ENCODE peak calls at places on chromosomes 2 and 18, in six cellular contexts. One of them, this sample, is unnamed.

GRCh38 chr2:145729993-145730770 is 1210.3 kb upstream of the ZEB2 start:
- DNase-seq in HCT116: no peak
- DNase-seq in heart left ventricle: no peak
- DNase-seq in adrenal gland: no peak
- DNase-seq in esophagus muscularis mucosa: no peak
- DNase-seq in K562: peak; percentile 47
- DNase-seq in this sample: no peak

GRCh38 chr18:3037423-3037915 is 24.5 kb upstream of the LPIN2 start:
- DNase-seq in HCT116: peak; percentile 24
- DNase-seq in heart left ventricle: no peak
- DNase-seq in adrenal gland: no peak
- DNase-seq in esophagus muscularis mucosa: peak; percentile 62
- DNase-seq in K562: peak; percentile 40
- DNase-seq in this sample: peak; percentile 59

GRCh38 chr2:105344704-105345345 is 7.5 kb downstream of the C2orf49 start:
- DNase-seq in HCT116: no peak
- DNase-seq in heart left ventricle: no peak
- DNase-seq in adrenal gland: no peak
- DNase-seq in esophagus muscularis mucosa: no peak
- DNase-seq in K562: no peak
- DNase-seq in this sample: no peak

GRCh38 chr2:85503611-85504433 is 35.1 kb upstream of the MAT2A start:
- DNase-seq in HCT116: no peak
- DNase-seq in heart left ventricle: no peak
- DNase-seq in adrenal gland: no peak
- DNase-seq in esophagus muscularis mucosa: no peak
- DNase-seq in K562: no peak
- DNase-seq in this sample: no peak

GRCh38 chr18:79405781-79406575 is 10.2 kb downstream of the NFATC1 start:
- DNase-seq in HCT116: no peak
- DNase-seq in heart left ventricle: peak; percentile 82
- DNase-seq in adrenal gland: peak; percentile 48
- DNase-seq in esophagus muscularis mucosa: no peak
- DNase-seq in K562: no peak
- DNase-seq in this sample: no peak

GRCh38 chr2:233980955-233981555 is 63.9 kb downstream of the TRPM8 start:
- DNase-seq in HCT116: no peak
- DNase-seq in heart left ventricle: no peak
- DNase-seq in adrenal gland: no peak
- DNase-seq in esophagus muscularis mucosa: no peak
- DNase-seq in K562: no peak
- DNase-seq in this sample: no peak

GRCh38 chr2:60925994-60926750 is 44.8 kb downstream of the REL start:
- DNase-seq in HCT116: no peak
- DNase-seq in heart left ventricle: no peak
- DNase-seq in adrenal gland: no peak
- DNase-seq in esophagus muscularis mucosa: no peak
- DNase-seq in K562: no peak
- DNase-seq in this sample: no peak

GRCh38 chr2:73307720-73308119 is 14.4 kb upstream of the EGR4 start:
- DNase-seq in HCT116: no peak
- DNase-seq in heart left ventricle: no peak
- DNase-seq in adrenal gland: peak; percentile 17
- DNase-seq in esophagus muscularis mucosa: peak; percentile 37
- DNase-seq in K562: no peak
- DNase-seq in this sample: no peak

GRCh38 chr18:54100920-54101319 is 123.5 kb downstream of the MBD2 start:
- DNase-seq in HCT116: no peak
- DNase-seq in heart left ventricle: no peak
- DNase-seq in adrenal gland: no peak
- DNase-seq in esophagus muscularis mucosa: no peak
- DNase-seq in K562: no peak
- DNase-seq in this sample: no peak

GRCh38 chr18:79178044-79178632 is 108.9 kb downstream of the ATP9B start:
- DNase-seq in HCT116: no peak
- DNase-seq in heart left ventricle: no peak
- DNase-seq in adrenal gland: no peak
- DNase-seq in esophagus muscularis mucosa: no peak
- DNase-seq in K562: no peak
- DNase-seq in this sample: no peak

GRCh38 chr2:183059561-183059960 is 19.0 kb upstream of the DUSP19 start:
- DNase-seq in HCT116: no peak
- DNase-seq in heart left ventricle: no peak
- DNase-seq in adrenal gland: no peak
- DNase-seq in esophagus muscularis mucosa: no peak
- DNase-seq in K562: peak; percentile 35
- DNase-seq in this sample: peak; percentile 48

GRCh38 chr2:59223737-59224136 is 982.6 kb upstream of the FANCL start:
- DNase-seq in HCT116: no peak
- DNase-seq in heart left ventricle: no peak
- DNase-seq in adrenal gland: no peak
- DNase-seq in esophagus muscularis mucosa: no peak
- DNase-seq in K562: no peak
- DNase-seq in this sample: no peak

GRCh38 chr2:175251425-175252041 is 70.0 kb upstream of the ATP5MC3 start:
- DNase-seq in HCT116: peak; percentile 24
- DNase-seq in heart left ventricle: no peak
- DNase-seq in adrenal gland: peak; percentile 18
- DNase-seq in esophagus muscularis mucosa: no peak
- DNase-seq in K562: peak; percentile 13
- DNase-seq in this sample: peak; percentile 18

GRCh38 chr2:231467613-231468525 is 3.6 kb upstream of the NCL start:
- DNase-seq in HCT116: no peak
- DNase-seq in heart left ventricle: no peak
- DNase-seq in adrenal gland: no peak
- DNase-seq in esophagus muscularis mucosa: no peak
- DNase-seq in K562: no peak
- DNase-seq in this sample: no peak

GRCh38 chr2:231462729-231463465 is 1.4 kb downstream of the NCL start:
- DNase-seq in HCT116: no peak
- DNase-seq in heart left ventricle: no peak
- DNase-seq in adrenal gland: no peak
- DNase-seq in esophagus muscularis mucosa: no peak
- DNase-seq in K562: no peak
- DNase-seq in this sample: no peak

GRCh38 chr2:231463698-231464575 is at the start of gene NCL:
- DNase-seq in HCT116: peak; percentile 54
- DNase-seq in heart left ventricle: peak; percentile 92
- DNase-seq in adrenal gland: peak; percentile 87
- DNase-seq in esophagus muscularis mucosa: no peak
- DNase-seq in K562: peak; percentile 70
- DNase-seq in this sample: peak; percentile 57

GRCh38 chr2:231467016-231467545 is 2.8 kb upstream of the NCL start:
- DNase-seq in HCT116: no peak
- DNase-seq in heart left ventricle: no peak
- DNase-seq in adrenal gland: no peak
- DNase-seq in esophagus muscularis mucosa: no peak
- DNase-seq in K562: no peak
- DNase-seq in this sample: no peak

DNA sequence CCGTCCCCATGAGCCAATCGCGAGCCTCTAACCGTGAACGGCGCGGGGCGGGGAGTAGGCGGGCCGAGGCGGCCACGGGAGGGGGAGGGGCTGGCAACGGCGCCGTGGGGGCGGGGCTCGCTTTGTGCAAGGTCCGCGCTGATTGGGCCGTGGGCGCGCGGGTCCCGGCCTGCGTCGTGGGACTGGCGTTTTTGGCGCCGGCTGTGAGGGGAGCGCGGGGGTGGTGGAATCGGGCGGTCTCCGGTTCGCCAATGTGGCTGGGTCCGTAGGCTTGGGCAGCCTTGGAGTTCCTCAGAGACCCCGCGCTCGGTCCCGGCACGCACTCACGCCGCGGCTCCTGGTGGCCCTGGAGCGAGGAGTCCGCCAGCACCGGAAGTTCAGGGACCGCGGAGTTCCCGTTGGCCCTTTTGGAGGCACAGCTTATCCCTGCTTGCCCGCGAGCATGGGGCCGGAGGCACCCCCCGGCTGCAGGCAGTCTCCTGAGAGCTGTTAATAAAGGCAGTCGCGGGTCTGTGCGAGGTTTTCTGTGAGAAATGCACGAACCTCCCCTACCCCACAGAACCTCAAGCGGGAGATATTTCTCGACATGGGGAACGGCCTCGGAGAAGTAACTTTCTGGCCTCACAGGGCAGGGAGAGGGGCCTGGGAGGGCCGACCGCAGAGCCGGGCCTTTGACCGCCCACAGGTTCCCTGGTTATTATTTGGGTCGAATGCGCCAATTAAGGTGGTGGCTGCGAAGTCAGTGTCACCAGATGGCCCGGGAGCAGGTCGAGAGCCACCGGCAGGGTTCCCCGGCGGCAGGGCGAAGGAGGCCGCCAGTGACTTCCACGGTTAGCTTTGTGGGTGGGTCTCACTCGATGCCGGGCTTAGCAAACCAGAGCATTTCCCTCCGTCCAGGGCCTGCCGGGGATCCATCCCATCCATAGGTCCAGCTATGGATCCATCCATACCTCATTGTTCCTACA is 574 bp upstream of the NCL start:
- DNase-seq in HCT116: peak; percentile 92
- DNase-seq in heart left ventricle: peak; percentile 99
- DNase-seq in adrenal gland: peak; percentile 99
- DNase-seq in esophagus muscularis mucosa: peak; percentile 100
- DNase-seq in K562: peak; percentile 88
- DNase-seq in this sample: peak; percentile 96
- TF ChIP-seq POLR2A in HCT116: peak; percentile 5
- TF ChIP-seq POLR2A in heart left ventricle: no peak
- TF ChIP-seq POLR2A in adrenal gland: no peak
- TF ChIP-seq POLR2A in esophagus muscularis mucosa: no peak
- TF ChIP-seq POLR2A in K562: peak; percentile 66
- TF ChIP-seq POLR2A in this sample: peak; percentile 34

GRCh38 chr2:202269585-202269984 is 4.0 kb downstream of the NOP58 start:
- DNase-seq in HCT116: no peak
- DNase-seq in heart left ventricle: no peak
- DNase-seq in adrenal gland: no peak
- DNase-seq in esophagus muscularis mucosa: no peak
- DNase-seq in K562: no peak
- DNase-seq in this sample: no peak

GRCh38 chr2:202270487-202270886 is 4.9 kb downstream of the NOP58 start:
- DNase-seq in HCT116: no peak
- DNase-seq in heart left ventricle: no peak
- DNase-seq in adrenal gland: no peak
- DNase-seq in esophagus muscularis mucosa: no peak
- DNase-seq in K562: no peak
- DNase-seq in this sample: no peak

GRCh38 chr2:202261531-202261930 is 4.0 kb upstream of the NOP58 start:
- DNase-seq in HCT116: no peak
- DNase-seq in heart left ventricle: no peak
- DNase-seq in adrenal gland: no peak
- DNase-seq in esophagus muscularis mucosa: no peak
- DNase-seq in K562: no peak
- DNase-seq in this sample: no peak

GRCh38 chr2:202267495-202267894 is 1.9 kb downstream of the NOP58 start:
- DNase-seq in HCT116: no peak
- DNase-seq in heart left ventricle: no peak
- DNase-seq in adrenal gland: no peak
- DNase-seq in esophagus muscularis mucosa: no peak
- DNase-seq in K562: no peak
- DNase-seq in this sample: no peak

GRCh38 chr2:202265467-202266277 is at the start of gene NOP58:
- DNase-seq in HCT116: peak; percentile 92
- DNase-seq in heart left ventricle: peak; percentile 91
- DNase-seq in adrenal gland: peak; percentile 93
- DNase-seq in esophagus muscularis mucosa: peak; percentile 98
- DNase-seq in K562: peak; percentile 71
- DNase-seq in this sample: peak; percentile 73
- TF ChIP-seq POLR2A in HCT116: peak; percentile 94
- TF ChIP-seq POLR2A in heart left ventricle: peak; percentile 93
- TF ChIP-seq POLR2A in adrenal gland: peak; percentile 99
- TF ChIP-seq POLR2A in esophagus muscularis mucosa: peak; percentile 86
- TF ChIP-seq POLR2A in K562: peak; percentile 98
- TF ChIP-seq POLR2A in this sample: peak; percentile 94

GRCh38 chr2:53769318-53769945 is 1.8 kb downstream of the CHAC2 start:
- DNase-seq in HCT116: no peak
- DNase-seq in heart left ventricle: no peak
- DNase-seq in adrenal gland: no peak
- DNase-seq in esophagus muscularis mucosa: no peak
- DNase-seq in K562: no peak
- DNase-seq in this sample: no peak
- TF ChIP-seq POLR2A in HCT116: no peak
- TF ChIP-seq POLR2A in heart left ventricle: no peak
- TF ChIP-seq POLR2A in adrenal gland: no peak
- TF ChIP-seq POLR2A in esophagus muscularis mucosa: no peak
- TF ChIP-seq POLR2A in K562: no peak
- TF ChIP-seq POLR2A in this sample: no peak

GRCh38 chr2:40098786-40099470 is 319.9 kb upstream of the THUMPD2 start:
- DNase-seq in HCT116: no peak
- DNase-seq in heart left ventricle: no peak
- DNase-seq in adrenal gland: no peak
- DNase-seq in esophagus muscularis mucosa: no peak
- DNase-seq in K562: no peak
- DNase-seq in this sample: no peak

GRCh38 chr2:40103590-40103989 is 324.5 kb upstream of the THUMPD2 start:
- DNase-seq in HCT116: no peak
- DNase-seq in heart left ventricle: no peak
- DNase-seq in adrenal gland: no peak
- DNase-seq in esophagus muscularis mucosa: no peak
- DNase-seq in K562: no peak
- DNase-seq in this sample: no peak

GRCh38 chr2:40103163-40103562 is 324.1 kb upstream of the THUMPD2 start:
- DNase-seq in HCT116: no peak
- DNase-seq in heart left ventricle: no peak
- DNase-seq in adrenal gland: no peak
- DNase-seq in esophagus muscularis mucosa: no peak
- DNase-seq in K562: no peak
- DNase-seq in this sample: no peak

GRCh38 chr2:40097691-40098376 is 318.8 kb upstream of the THUMPD2 start:
- DNase-seq in HCT116: no peak
- DNase-seq in heart left ventricle: no peak
- DNase-seq in adrenal gland: no peak
- DNase-seq in esophagus muscularis mucosa: no peak
- DNase-seq in K562: no peak
- DNase-seq in this sample: no peak

GRCh38 chr2:40101076-40101688 is 322.1 kb upstream of the THUMPD2 start:
- DNase-seq in HCT116: no peak
- DNase-seq in heart left ventricle: no peak
- DNase-seq in adrenal gland: no peak
- DNase-seq in esophagus muscularis mucosa: no peak
- DNase-seq in K562: no peak
- DNase-seq in this sample: no peak
- TF ChIP-seq POLR2A in HCT116: no peak
- TF ChIP-seq POLR2A in heart left ventricle: no peak
- TF ChIP-seq POLR2A in adrenal gland: no peak
- TF ChIP-seq POLR2A in esophagus muscularis mucosa: no peak
- TF ChIP-seq POLR2A in K562: no peak
- TF ChIP-seq POLR2A in this sample: no peak

This sample was measured in H54.